ENCODE peak calls at places on chromosomes 6 and 20, in nine cellular contexts. A is fibroblast of lung; Y is uterus; W is GM12878; R is CD4-positive, CD25-positive, alpha-beta regulatory T cell; J is brain microvascular endothelial cell; P is WERI-Rb-1; T is naive thymus-derived CD4-positive, alpha-beta T cell; I is aorta. S is an unnamed sample. For H3K36me3, the result is how much of the 10 kb centered on the place peaks cover.

GRCh38 chr6:163133017-163133416 is 281.5 kb upstream of the QKI start:
- DNase-seq in W (no peak), J (no peak), Y (no peak), P (no peak), T (no peak), A (no peak), I (no peak), R (no peak), S (no peak)

GRCh38 chr20:25309395-25310267 is 61.7 kb downstream of the PYGB start:
- DNase-seq in P (no peak), W (no peak), A (peak), J (peak), Y (peak), R (peak), I (peak), T (no peak), S (peak)

GRCh38 chr6:168270274-168271174 is 49.1 kb downstream of the DACT2 start:
- DNase-seq in R (no peak), Y (no peak), J (no peak), I (no peak), W (no peak), P (no peak), A (no peak), T (no peak), S (peak)

GRCh38 chr6:3440911-3441310 is 15.9 kb downstream of the SLC22A23 start:
- DNase-seq in J (no peak), I (no peak), W (no peak), R (no peak), T (no peak), A (no peak), Y (no peak), P (no peak), S (no peak)

GRCh38 chr6:45398075-45398817 is 20.5 kb upstream of the SUPT3H start:
- DNase-seq in A (peak), J (no peak), Y (no peak), P (no peak), W (no peak), I (no peak), T (no peak), R (peak), S (no peak)

GRCh38 chr20:51602131-51602530 is 59.6 kb upstream of the NFATC2 start:
- DNase-seq in P (no peak), Y (no peak), R (no peak), W (no peak), J (no peak), I (no peak), A (no peak), T (no peak), S (no peak)

GRCh38 chr20:35578469-35578868 is 36.6 kb downstream of the ERGIC3 start:
- DNase-seq in I (no peak), A (no peak), Y (no peak), J (no peak), R (no peak), W (no peak), P (no peak), T (no peak), S (no peak)

GRCh38 chr6:122995930-122996796 is at the start of gene CLVS2:
- DNase-seq in W (no peak), T (no peak), I (no peak), R (no peak), J (peak), Y (peak), P (peak), A (peak), S (no peak)

GRCh38 chr6:55895972-55896371 is 20.6 kb upstream of the BMP5 start:
- DNase-seq in A (no peak), R (no peak), T (no peak), J (no peak), P (no peak), Y (no peak), I (no peak), W (no peak), S (no peak)

GRCh38 chr6:31769684-31770371 is 7.3 kb downstream of the VWA7 start:
- DNase-seq in I (peak), A (no peak), R (peak), J (peak), W (peak), Y (no peak), P (peak), T (peak), S (peak)

GRCh38 chr20:32199006-32199405 is 8.5 kb downstream of the PLAGL2 start:
- DNase-seq in T (no peak), J (no peak), P (no peak), R (no peak), I (no peak), Y (no peak), W (no peak), A (no peak), S (no peak)
- H3K36me3 ChIP-seq in T (half or more), J (under half), P (half or more), R (half or more), I (under half), Y (under half), W (half or more), A (under half), S (half or more)

DNA sequence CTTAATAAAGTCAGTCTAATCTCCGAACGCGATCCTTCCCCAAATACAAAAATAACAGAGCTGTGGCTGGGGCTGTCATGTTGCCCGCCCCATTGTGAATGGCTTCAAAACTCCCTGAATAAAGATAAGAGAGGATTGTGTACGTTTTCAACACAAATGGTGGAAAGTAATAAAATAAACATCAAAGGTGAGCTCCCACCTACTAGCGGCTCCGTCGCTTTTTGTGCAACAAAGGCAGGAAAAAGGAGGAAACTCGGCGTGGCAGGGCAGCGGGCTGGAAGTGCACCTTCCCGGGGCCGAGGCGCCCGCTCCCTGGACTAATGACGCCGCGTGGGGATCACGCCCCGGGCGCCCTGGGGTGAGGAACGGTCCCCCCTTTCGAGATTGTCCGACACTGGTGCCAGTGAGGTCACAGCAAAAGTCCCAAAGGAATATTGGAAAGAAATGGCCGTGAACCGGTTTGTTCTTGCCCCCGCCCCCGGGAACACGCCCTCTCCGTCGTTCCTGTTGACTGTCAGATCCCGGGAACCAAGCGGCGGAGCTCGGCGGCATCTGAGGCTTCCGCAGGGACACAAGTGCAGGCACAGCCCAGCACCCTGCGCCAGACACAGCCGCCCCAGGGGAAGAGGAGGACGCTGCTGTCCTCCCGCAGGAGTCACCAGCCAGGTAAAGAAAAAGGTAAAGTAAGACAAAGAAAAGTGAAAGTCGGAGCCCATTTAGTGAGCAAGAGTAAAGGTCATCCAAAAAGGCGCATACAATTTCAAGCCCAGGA is 1.1 kb upstream of the FOXQ1 start:
- DNase-seq in R (no peak), Y (no peak), I (no peak), J (no peak), T (no peak), P (peak), W (no peak), A (no peak), S (peak)
- H3K27ac ChIP-seq in R (no peak), Y (no peak), I (no peak), J (no peak), T (no peak), P (no peak), W (no peak), A (no peak), S (peak)

DNA sequence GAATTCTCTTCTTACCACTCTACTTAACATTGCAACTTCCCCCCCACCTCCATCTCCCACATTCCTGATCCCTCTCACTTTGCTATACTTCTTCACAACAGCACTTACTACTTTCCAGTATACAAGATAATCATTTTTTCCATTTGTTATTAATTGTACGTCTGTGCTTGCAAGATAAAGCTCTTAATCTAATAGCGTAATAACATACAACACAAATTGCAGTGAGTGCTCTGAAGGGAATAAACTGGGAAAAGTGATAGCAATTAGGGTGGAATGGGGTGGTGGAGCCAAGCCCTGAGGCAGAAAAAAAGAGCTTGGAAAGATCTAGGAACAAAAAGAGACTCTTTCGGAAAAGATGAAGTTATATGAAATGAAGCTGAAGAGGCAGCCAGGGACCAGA is 8.5 kb downstream of the CGAS start:
- DNase-seq in R (no peak), Y (no peak), T (no peak), W (no peak), A (no peak), J (no peak), I (no peak), P (no peak), S (no peak)
- H3K36me3 ChIP-seq in R (under half), Y (under half), T (under half), W (under half), A (under half), J (under half), I (under half), P (under half), S (half or more)

GRCh38 chr6:166737231-166737630 is 110.2 kb upstream of the RPS6KA2 start:
- DNase-seq in R (no peak), T (no peak), A (peak), P (no peak), Y (no peak), W (no peak), J (no peak), I (no peak), S (no peak)
- H3K27ac ChIP-seq in R (no peak), T (no peak), A (no peak), P (no peak), Y (no peak), W (no peak), J (no peak), I (no peak), S (no peak)

S was measured in stomach.